ENCODE peak calls at places on chromosomes 4 and X, in nine cellular contexts. Y, T, G, S, P, U, M, J and K are unnamed samples.

GRCh38 chrX:134600714-134601113 is 57.6 kb downstream of the PLAC1 start:
- DNase-seq in Y (peak), T (no peak), G (no peak), S (no peak), P (peak), U (no peak), M (no peak), J (no peak), K (peak)

GRCh38 chr4:107866726-107867125 is 42.0 kb downstream of the SGMS2 start:
- DNase-seq in Y (no peak), T (no peak), G (no peak), S (no peak), P (no peak), U (no peak), M (no peak), J (no peak), K (peak)

GRCh38 chr4:122668241-122668640 is 47.4 kb upstream of the IL21 start:
- DNase-seq in Y (no peak), T (no peak), G (no peak), S (no peak), P (peak), U (no peak), M (no peak), J (no peak), K (peak)

GRCh38 chr4:5711479-5712184 is 631 bp downstream of the EVC start:
- DNase-seq in Y (no peak), T (no peak), G (no peak), S (peak), P (peak), U (no peak), M (peak), J (no peak), K (peak)

GRCh38 chrX:38220024-38220935 is at the start of gene SRPX:
- DNase-seq in Y (peak), T (peak), G (peak), S (peak), P (peak), U (peak), M (peak), J (no peak), K (peak)

GRCh38 chrX:53831662-53832635 is 145.4 kb upstream of the HUWE1 start:
- DNase-seq in Y (peak), T (peak), G (peak), S (peak), P (peak), U (peak), M (peak), J (peak), K (peak)

GRCh38 chr4:104896623-104897296 is 249.9 kb upstream of the TET2 start:
- DNase-seq in Y (no peak), T (no peak), G (no peak), S (no peak), P (no peak), U (no peak), M (no peak), J (no peak), K (no peak)

GRCh38 chr4:174217273-174218126 is 66.0 kb downstream of the FBXO8 start:
- DNase-seq in Y (no peak), T (peak), G (peak), S (no peak), P (no peak), U (peak), M (peak), J (no peak), K (peak)

GRCh38 chr4:145177906-145178538 is 2.4 kb downstream of the OTUD4 start:
- DNase-seq in Y (no peak), T (peak), G (no peak), S (no peak), P (peak), U (no peak), M (peak), J (peak), K (peak)

GRCh38 chrX:69065451-69065850 is 99.8 kb downstream of the PJA1 start:
- DNase-seq in Y (no peak), T (no peak), G (no peak), S (no peak), P (peak), U (no peak), M (no peak), J (no peak), K (peak)

GRCh38 chr4:62709618-62710252 is 1509.6 kb downstream of the ADGRL3 start:
- DNase-seq in Y (no peak), T (peak), G (peak), S (peak), P (peak), U (peak), M (peak), J (peak), K (peak)

GRCh38 chr4:162061214-162061613 is 102.6 kb downstream of the FSTL5 start:
- DNase-seq in Y (peak), T (peak), G (peak), S (no peak), P (no peak), U (no peak), M (peak), J (no peak), K (no peak)

GRCh38 chrX:24259544-24260240 is 54.2 kb downstream of the SUPT20HL2 start:
- DNase-seq in Y (peak), T (peak), G (peak), S (peak), P (peak), U (peak), M (peak), J (peak), K (peak)

GRCh38 chr4:39710098-39710896 is 12.4 kb downstream of the UBE2K start:
- DNase-seq in Y (no peak), T (no peak), G (no peak), S (no peak), P (no peak), U (no peak), M (no peak), J (no peak), K (no peak)

GRCh38 chr4:13892739-13893105 is 265.2 kb upstream of the BOD1L1 start:
- DNase-seq in Y (no peak), T (peak), G (no peak), S (no peak), P (peak), U (no peak), M (no peak), J (no peak), K (peak)

GRCh38 chrX:42748067-42748850 is 29.7 kb downstream of the PPP1R2C start:
- DNase-seq in Y (no peak), T (no peak), G (no peak), S (no peak), P (peak), U (no peak), M (no peak), J (no peak), K (no peak)

GRCh38 chrX:84336646-84337045 is 148.6 kb upstream of the RPS6KA6 start:
- DNase-seq in Y (no peak), T (no peak), G (no peak), S (no peak), P (no peak), U (no peak), M (no peak), J (no peak), K (no peak)

GRCh38 chr4:144715230-144715629 is 69.3 kb downstream of the HHIP start:
- DNase-seq in Y (no peak), T (no peak), G (no peak), S (peak), P (no peak), U (no peak), M (no peak), J (peak), K (no peak)

GRCh38 chr4:182126567-182126966 is 116.6 kb upstream of the TENM3 start:
- DNase-seq in Y (no peak), T (no peak), G (no peak), S (no peak), P (no peak), U (no peak), M (no peak), J (no peak), K (no peak)

GRCh38 chrX:13110427-13111324 is 66.3 kb upstream of the FAM9C start:
- DNase-seq in Y (peak), T (peak), G (no peak), S (no peak), P (peak), U (peak), M (peak), J (no peak), K (peak)

GRCh38 chr4:69497081-69497480 is 1.4 kb upstream of the UGT2B4 start:
- DNase-seq in Y (no peak), T (no peak), G (no peak), S (peak), P (peak), U (no peak), M (no peak), J (no peak), K (peak)

GRCh38 chr4:146943691-146944375 is 1.8 kb downstream of the TTC29 start:
- DNase-seq in Y (no peak), T (no peak), G (no peak), S (no peak), P (no peak), U (no peak), M (peak), J (no peak), K (no peak)

GRCh38 chr4:52076731-52077130 is 25.6 kb downstream of the SPATA18 start:
- DNase-seq in Y (no peak), T (peak), G (peak), S (no peak), P (no peak), U (peak), M (peak), J (no peak), K (no peak)

GRCh38 chr4:2714071-2714770 is 41.9 kb downstream of the TNIP2 start:
- DNase-seq in Y (no peak), T (no peak), G (no peak), S (no peak), P (no peak), U (peak), M (no peak), J (no peak), K (peak)

GRCh38 chr4:48360285-48360965 is 19.1 kb downstream of the SLAIN2 start:
- DNase-seq in Y (no peak), T (no peak), G (no peak), S (no peak), P (no peak), U (no peak), M (no peak), J (no peak), K (peak)

GRCh38 chr4:77021614-77022089 is 54.1 kb downstream of the CCNI start:
- DNase-seq in Y (no peak), T (no peak), G (no peak), S (no peak), P (no peak), U (no peak), M (no peak), J (no peak), K (peak)

GRCh38 chr4:74671074-74671698 is 123.1 kb downstream of the BTC start:
- DNase-seq in Y (peak), T (peak), G (peak), S (peak), P (peak), U (peak), M (peak), J (peak), K (peak)

GRCh38 chr4:25486171-25486570 is 109.1 kb downstream of the ANAPC4 start:
- DNase-seq in Y (no peak), T (no peak), G (no peak), S (no peak), P (peak), U (no peak), M (peak), J (no peak), K (no peak)
- TF ChIP-seq EZH2phosphoT487 in Y (no peak), T (no peak), G (no peak), S (no peak), P (no peak), U (no peak), M (no peak), J (no peak), K (no peak)

DNA sequence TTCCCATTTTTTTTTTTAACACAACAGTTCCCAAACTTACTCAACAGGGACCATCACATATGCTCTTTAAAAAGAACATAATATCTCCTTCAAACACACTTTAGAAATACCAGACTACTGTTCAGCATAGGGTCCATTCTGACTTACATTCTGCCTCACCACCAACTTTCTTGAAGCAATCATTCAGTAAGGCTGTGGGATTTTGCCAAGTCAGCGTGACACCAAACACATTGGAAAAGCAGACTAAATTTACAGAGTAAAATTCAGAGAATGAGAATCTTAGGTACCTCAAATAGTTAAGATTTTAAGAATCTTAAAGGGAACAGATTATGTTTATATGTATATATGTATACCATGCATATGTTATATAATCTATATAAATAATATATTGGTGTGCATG is 7.2 kb upstream of the PUDP start:
- DNase-seq in Y (no peak), T (no peak), G (no peak), S (no peak), P (no peak), U (no peak), M (no peak), J (no peak), K (no peak)
- H3K27ac ChIP-seq in Y (no peak), T (no peak), G (no peak), S (no peak), P (no peak), U (no peak), M (no peak), J (no peak), K (no peak)

GRCh38 chr4:178136736-178137345 is 694.6 kb upstream of the AGA start:
- DNase-seq in Y (no peak), T (no peak), G (no peak), S (no peak), P (no peak), U (no peak), M (no peak), J (no peak), K (no peak)
- TF ChIP-seq EZH2phosphoT487 in Y (no peak), T (no peak), G (no peak), S (no peak), P (no peak), U (no peak), M (no peak), J (no peak), K (no peak)

GRCh38 chr4:188976644-188977115 is 837.4 kb downstream of the TRIML1 start:
- DNase-seq in Y (no peak), T (peak), G (peak), S (peak), P (peak), U (no peak), M (peak), J (no peak), K (peak)
- H3K27ac ChIP-seq in Y (no peak), T (peak), G (peak), S (peak), P (peak), U (no peak), M (peak), J (no peak), K (no peak)